ENCODE peak calls at places on chromosomes 4 and X, in four cellular contexts. V is SK-N-SH, Y is OCI-LY7, G is HCT116. H is an unnamed sample. For H3K9me3, the result is how much of the 10 kb centered on the place peaks cover.

GRCh38 chrX:135893294-135893817 is at the start of the genes CT45A10 and SAGE1:
- DNase-seq in V (no peak), Y (no peak), G (no peak), H (no peak)

GRCh38 chrX:43551590-43551989 is 104.5 kb upstream of the MAOA start:
- DNase-seq in V (no peak), Y (no peak), G (no peak), H (no peak)

GRCh38 chr4:2793920-2794706 is 1.2 kb downstream of the SH3BP2 start:
- DNase-seq in V (peak), Y (no peak), G (no peak), H (peak)

GRCh38 chrX:49919617-49920016 is 2.8 kb upstream of the CLCN5 start:
- DNase-seq in V (peak), Y (peak), G (no peak), H (no peak)

GRCh38 chr4:42654606-42655005 is 2.3 kb downstream of the ATP8A1 start:
- DNase-seq in V (no peak), Y (no peak), G (peak), H (no peak)

GRCh38 chr4:6779667-6780565 is 2.6 kb upstream of the KIAA0232 start:
- DNase-seq in V (no peak), Y (no peak), G (no peak), H (no peak)

GRCh38 chr4:2623442-2623841 is 87.0 kb downstream of the FAM193A start:
- DNase-seq in V (no peak), Y (no peak), G (no peak), H (no peak)

GRCh38 chrX:2497961-2498780 is 2.6 kb downstream of the DHRSX start:
- DNase-seq in V (no peak), Y (no peak), G (no peak), H (no peak)

GRCh38 chr4:87005369-87005689 is 70.5 kb downstream of the AFF1 start:
- DNase-seq in V (no peak), Y (peak), G (no peak), H (no peak)
- H3K4me3 ChIP-seq in V (no peak), Y (peak), G (no peak), H (peak)

DNA sequence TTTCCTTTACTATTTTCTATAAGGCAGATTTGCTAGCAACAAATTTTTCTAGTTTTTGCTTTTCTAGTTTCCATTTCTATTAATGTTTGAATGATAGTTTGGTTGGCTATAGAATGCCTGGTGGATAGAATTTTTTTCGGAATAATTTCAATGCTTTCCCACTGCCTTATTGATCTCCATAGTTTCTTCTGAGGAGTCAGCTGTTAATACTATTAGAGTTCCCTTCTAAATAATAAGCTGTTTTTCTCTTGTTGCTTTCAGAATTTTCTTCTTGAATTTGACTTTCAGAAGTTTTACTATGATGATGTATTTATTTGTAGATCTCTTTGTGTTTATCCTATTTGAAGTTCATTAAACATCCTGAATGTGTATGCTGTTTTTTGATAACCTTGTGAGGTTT is 91.8 kb downstream of the VSIG4 start:
- DNase-seq in V (no peak), Y (no peak), G (no peak), H (no peak)
- H3K9me3 ChIP-seq in V (under half), Y (under half), G (under half), H (under half)

GRCh38 chrX:151488677-151489076 is 74.8 kb upstream of the PASD1 start:
- DNase-seq in V (peak), Y (peak), G (peak), H (no peak)
- TF ChIP-seq CTCF in V (peak), Y (peak), G (peak), H (no peak)

GRCh38 chr4:88531549-88531948 is 8.0 kb upstream of the PYURF start:
- DNase-seq in V (no peak), Y (no peak), G (no peak), H (no peak)
- H3K4me3 ChIP-seq in V (peak), Y (no peak), G (no peak), H (no peak)